ENCODE peak calls at places on chromosomes 3 and 15, in seven cellular contexts. One of them, this sample, is unnamed.
A peak's percentile ranks its signal among the peaks of the same experiment; 100 is the strongest.

GRCh38 chr3:155323063-155323666 is 29.7 kb upstream of the STRIT1 start:
- DNase-seq in stomach: no peak
- DNase-seq in adrenal gland: peak; percentile 9
- DNase-seq in suprapubic skin: no peak
- DNase-seq in psoas muscle: no peak
- DNase-seq in left lung: no peak
- DNase-seq in MM.1S: peak; percentile 87
- DNase-seq in this sample: no peak

GRCh38 chr3:177992993-177993969 is 543.0 kb upstream of the KCNMB2 start:
- DNase-seq in stomach: no peak
- DNase-seq in adrenal gland: no peak
- DNase-seq in suprapubic skin: no peak
- DNase-seq in psoas muscle: no peak
- DNase-seq in left lung: no peak
- DNase-seq in MM.1S: no peak
- DNase-seq in this sample: no peak

GRCh38 chr3:32194653-32195052 is 43.8 kb upstream of the CMTM8 start:
- DNase-seq in stomach: no peak
- DNase-seq in adrenal gland: no peak
- DNase-seq in suprapubic skin: no peak
- DNase-seq in psoas muscle: no peak
- DNase-seq in left lung: no peak
- DNase-seq in MM.1S: no peak
- DNase-seq in this sample: no peak

GRCh38 chr15:77889009-77889806 is 188.3 kb downstream of the TBC1D2B start:
- DNase-seq in stomach: no peak
- DNase-seq in adrenal gland: no peak
- DNase-seq in suprapubic skin: no peak
- DNase-seq in psoas muscle: peak; percentile 5
- DNase-seq in left lung: peak; percentile 52
- DNase-seq in MM.1S: no peak
- DNase-seq in this sample: no peak

GRCh38 chr3:152905631-152906030 is 70.7 kb downstream of the P2RY1 start:
- DNase-seq in stomach: no peak
- DNase-seq in adrenal gland: no peak
- DNase-seq in suprapubic skin: no peak
- DNase-seq in psoas muscle: no peak
- DNase-seq in left lung: no peak
- DNase-seq in MM.1S: no peak
- DNase-seq in this sample: no peak

GRCh38 chr3:181458857-181459256 is 252.9 kb upstream of the SOX2 start:
- DNase-seq in stomach: no peak
- DNase-seq in adrenal gland: no peak
- DNase-seq in suprapubic skin: no peak
- DNase-seq in psoas muscle: no peak
- DNase-seq in left lung: no peak
- DNase-seq in MM.1S: no peak
- DNase-seq in this sample: no peak

GRCh38 chr3:15754047-15754446 is 43.7 kb downstream of the ANKRD28 start:
- DNase-seq in stomach: no peak
- DNase-seq in adrenal gland: no peak
- DNase-seq in suprapubic skin: no peak
- DNase-seq in psoas muscle: no peak
- DNase-seq in left lung: no peak
- DNase-seq in MM.1S: no peak
- DNase-seq in this sample: no peak

GRCh38 chr15:43525131-43525530 is 7.7 kb downstream of the MAP1A start:
- DNase-seq in stomach: no peak
- DNase-seq in adrenal gland: no peak
- DNase-seq in suprapubic skin: no peak
- DNase-seq in psoas muscle: no peak
- DNase-seq in left lung: no peak
- DNase-seq in MM.1S: no peak
- DNase-seq in this sample: no peak

GRCh38 chr15:52652984-52653383 is 26.2 kb downstream of the ATOSA start:
- DNase-seq in stomach: no peak
- DNase-seq in adrenal gland: no peak
- DNase-seq in suprapubic skin: no peak
- DNase-seq in psoas muscle: no peak
- DNase-seq in left lung: no peak
- DNase-seq in MM.1S: no peak
- DNase-seq in this sample: no peak

GRCh38 chr3:81452406-81452805 is 309.0 kb downstream of the GBE1 start:
- DNase-seq in stomach: no peak
- DNase-seq in adrenal gland: no peak
- DNase-seq in suprapubic skin: no peak
- DNase-seq in psoas muscle: no peak
- DNase-seq in left lung: no peak
- DNase-seq in MM.1S: no peak
- DNase-seq in this sample: no peak

GRCh38 chr15:63110428-63111026 is 11.1 kb upstream of the LACTB start:
- DNase-seq in stomach: no peak
- DNase-seq in adrenal gland: no peak
- DNase-seq in suprapubic skin: no peak
- DNase-seq in psoas muscle: no peak
- DNase-seq in left lung: no peak
- DNase-seq in MM.1S: no peak
- DNase-seq in this sample: no peak

GRCh38 chr3:32480596-32480995 is 22.1 kb downstream of the CMTM6 start:
- DNase-seq in stomach: no peak
- DNase-seq in adrenal gland: no peak
- DNase-seq in suprapubic skin: no peak
- DNase-seq in psoas muscle: no peak
- DNase-seq in left lung: no peak
- DNase-seq in MM.1S: no peak
- DNase-seq in this sample: no peak

GRCh38 chr15:48177875-48178611 is at the start of gene MYEF2:
- DNase-seq in stomach: peak; percentile 71
- DNase-seq in adrenal gland: peak; percentile 85
- DNase-seq in suprapubic skin: peak; percentile 65
- DNase-seq in psoas muscle: peak; percentile 55
- DNase-seq in left lung: peak; percentile 85
- DNase-seq in MM.1S: peak; percentile 72
- DNase-seq in this sample: peak; percentile 80

GRCh38 chr3:14560110-14560509 is 20.0 kb upstream of the GRIP2 start:
- DNase-seq in stomach: no peak
- DNase-seq in adrenal gland: no peak
- DNase-seq in suprapubic skin: no peak
- DNase-seq in psoas muscle: no peak
- DNase-seq in left lung: no peak
- DNase-seq in MM.1S: no peak
- DNase-seq in this sample: no peak

GRCh38 chr3:9037113-9037715 is 73.9 kb upstream of the RAD18 start:
- DNase-seq in stomach: no peak
- DNase-seq in adrenal gland: peak; percentile 19
- DNase-seq in suprapubic skin: no peak
- DNase-seq in psoas muscle: no peak
- DNase-seq in left lung: no peak
- DNase-seq in MM.1S: no peak
- DNase-seq in this sample: no peak

GRCh38 chr3:133532951-133533350 is 40.5 kb upstream of the CDV3 start:
- DNase-seq in stomach: no peak
- DNase-seq in adrenal gland: no peak
- DNase-seq in suprapubic skin: no peak
- DNase-seq in psoas muscle: no peak
- DNase-seq in left lung: no peak
- DNase-seq in MM.1S: no peak
- DNase-seq in this sample: no peak

GRCh38 chr3:114218578-114219185 is 18.7 kb downstream of the ZNF80 start:
- DNase-seq in stomach: no peak
- DNase-seq in adrenal gland: no peak
- DNase-seq in suprapubic skin: no peak
- DNase-seq in psoas muscle: no peak
- DNase-seq in left lung: no peak
- DNase-seq in MM.1S: no peak
- DNase-seq in this sample: no peak

GRCh38 chr3:139319428-139320402 is 24.1 kb upstream of the MRPS22 start:
- DNase-seq in stomach: no peak
- DNase-seq in adrenal gland: no peak
- DNase-seq in suprapubic skin: peak; percentile 44
- DNase-seq in psoas muscle: no peak
- DNase-seq in left lung: no peak
- DNase-seq in MM.1S: no peak
- DNase-seq in this sample: no peak

GRCh38 chr3:44359146-44359751 is 20.7 kb downstream of the TCAIM start:
- DNase-seq in stomach: no peak
- DNase-seq in adrenal gland: no peak
- DNase-seq in suprapubic skin: no peak
- DNase-seq in psoas muscle: no peak
- DNase-seq in left lung: no peak
- DNase-seq in MM.1S: no peak
- DNase-seq in this sample: no peak

GRCh38 chr15:95684693-95685115 is 645.8 kb upstream of the NR2F2 start:
- DNase-seq in stomach: no peak
- DNase-seq in adrenal gland: peak; percentile 14
- DNase-seq in suprapubic skin: no peak
- DNase-seq in psoas muscle: no peak
- DNase-seq in left lung: no peak
- DNase-seq in MM.1S: no peak
- DNase-seq in this sample: no peak

GRCh38 chr15:52148409-52148808 is 35.8 kb upstream of the BCL2L10 start:
- DNase-seq in stomach: no peak
- DNase-seq in adrenal gland: no peak
- DNase-seq in suprapubic skin: no peak
- DNase-seq in psoas muscle: no peak
- DNase-seq in left lung: no peak
- DNase-seq in MM.1S: no peak
- DNase-seq in this sample: no peak

GRCh38 chr3:28171962-28172361 is 69.5 kb upstream of the CMC1 start:
- DNase-seq in stomach: no peak
- DNase-seq in adrenal gland: no peak
- DNase-seq in suprapubic skin: no peak
- DNase-seq in psoas muscle: no peak
- DNase-seq in left lung: no peak
- DNase-seq in MM.1S: peak; percentile 75
- DNase-seq in this sample: no peak

GRCh38 chr3:107765524-107765923 is 242.8 kb downstream of the BBX start:
- DNase-seq in stomach: no peak
- DNase-seq in adrenal gland: no peak
- DNase-seq in suprapubic skin: no peak
- DNase-seq in psoas muscle: no peak
- DNase-seq in left lung: peak; percentile 37
- DNase-seq in MM.1S: no peak
- DNase-seq in this sample: no peak

GRCh38 chr3:181358060-181358459 is 353.7 kb upstream of the SOX2 start:
- DNase-seq in stomach: no peak
- DNase-seq in adrenal gland: no peak
- DNase-seq in suprapubic skin: no peak
- DNase-seq in psoas muscle: no peak
- DNase-seq in left lung: no peak
- DNase-seq in MM.1S: no peak
- DNase-seq in this sample: no peak

DNA sequence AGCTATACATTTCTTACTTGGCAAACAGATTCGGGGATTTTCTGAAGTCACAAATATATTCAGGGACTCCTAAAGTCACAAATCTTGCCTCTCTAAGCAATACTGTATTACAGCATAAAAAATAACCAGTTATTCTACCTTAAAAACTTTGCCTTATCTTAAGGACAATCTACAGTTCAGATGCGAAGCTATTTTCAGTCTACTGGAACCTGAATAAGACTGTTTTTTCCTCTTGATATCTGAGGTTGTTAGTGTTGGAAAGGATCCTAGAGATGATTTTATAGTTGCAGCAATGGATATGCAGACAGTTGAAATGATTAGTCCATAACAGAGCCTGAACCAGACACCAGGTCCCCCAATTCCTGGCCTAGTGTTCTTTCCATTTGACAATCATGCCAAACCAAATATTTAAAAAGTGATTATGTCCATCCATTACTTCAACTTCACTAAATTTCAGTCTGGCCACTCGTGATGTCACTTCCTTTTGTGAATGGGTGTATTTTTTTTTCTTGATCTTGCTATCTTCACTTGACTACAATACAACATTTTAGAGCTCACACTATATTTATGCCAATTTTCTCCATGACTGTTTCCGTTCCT is 1.8 kb downstream of the HDGFL3 start:
- DNase-seq in stomach: no peak
- DNase-seq in adrenal gland: peak; percentile 18
- DNase-seq in suprapubic skin: no peak
- DNase-seq in psoas muscle: no peak
- DNase-seq in left lung: no peak
- DNase-seq in MM.1S: no peak
- DNase-seq in this sample: no peak
- H3K27ac ChIP-seq in stomach: peak overlapping the region; percentile 85
- H3K27ac ChIP-seq in adrenal gland: peak overlapping the region; percentile 69
- H3K27ac ChIP-seq in suprapubic skin: no peak overlapping the region
- H3K27ac ChIP-seq in psoas muscle: no peak overlapping the region
- H3K27ac ChIP-seq in left lung: no peak overlapping the region
- H3K27ac ChIP-seq in MM.1S: no peak overlapping the region
- H3K27ac ChIP-seq in this sample: peak overlapping the region; percentile 80

GRCh38 chr15:38666865-38667264 is 102.3 kb upstream of the RASGRP1 start:
- DNase-seq in stomach: no peak
- DNase-seq in adrenal gland: no peak
- DNase-seq in suprapubic skin: no peak
- DNase-seq in psoas muscle: no peak
- DNase-seq in left lung: no peak
- DNase-seq in MM.1S: no peak
- DNase-seq in this sample: no peak
- H3K27me3 ChIP-seq in stomach: peaks cover 10% of the 10 kb centered on the region
- H3K27me3 ChIP-seq in adrenal gland: no peaks in the 10 kb centered on the region
- H3K27me3 ChIP-seq in suprapubic skin: no peaks in the 10 kb centered on the region
- H3K27me3 ChIP-seq in psoas muscle: no peaks in the 10 kb centered on the region
- H3K27me3 ChIP-seq in left lung: no peaks in the 10 kb centered on the region
- H3K27me3 ChIP-seq in MM.1S: no peaks in the 10 kb centered on the region
- H3K27me3 ChIP-seq in this sample: no peaks in the 10 kb centered on the region

GRCh38 chr3:149585401-149585726 is 72.5 kb downstream of the WWTR1 start:
- DNase-seq in stomach: no peak
- DNase-seq in adrenal gland: no peak
- DNase-seq in suprapubic skin: no peak
- DNase-seq in psoas muscle: no peak
- DNase-seq in left lung: no peak
- DNase-seq in MM.1S: peak; percentile 96
- DNase-seq in this sample: no peak
- H3K27ac ChIP-seq in stomach: no peak overlapping the region
- H3K27ac ChIP-seq in adrenal gland: no peak overlapping the region
- H3K27ac ChIP-seq in suprapubic skin: no peak overlapping the region
- H3K27ac ChIP-seq in psoas muscle: no peak overlapping the region
- H3K27ac ChIP-seq in left lung: no peak overlapping the region
- H3K27ac ChIP-seq in MM.1S: peak overlapping the region; percentile 33
- H3K27ac ChIP-seq in this sample: no peak overlapping the region

DNA sequence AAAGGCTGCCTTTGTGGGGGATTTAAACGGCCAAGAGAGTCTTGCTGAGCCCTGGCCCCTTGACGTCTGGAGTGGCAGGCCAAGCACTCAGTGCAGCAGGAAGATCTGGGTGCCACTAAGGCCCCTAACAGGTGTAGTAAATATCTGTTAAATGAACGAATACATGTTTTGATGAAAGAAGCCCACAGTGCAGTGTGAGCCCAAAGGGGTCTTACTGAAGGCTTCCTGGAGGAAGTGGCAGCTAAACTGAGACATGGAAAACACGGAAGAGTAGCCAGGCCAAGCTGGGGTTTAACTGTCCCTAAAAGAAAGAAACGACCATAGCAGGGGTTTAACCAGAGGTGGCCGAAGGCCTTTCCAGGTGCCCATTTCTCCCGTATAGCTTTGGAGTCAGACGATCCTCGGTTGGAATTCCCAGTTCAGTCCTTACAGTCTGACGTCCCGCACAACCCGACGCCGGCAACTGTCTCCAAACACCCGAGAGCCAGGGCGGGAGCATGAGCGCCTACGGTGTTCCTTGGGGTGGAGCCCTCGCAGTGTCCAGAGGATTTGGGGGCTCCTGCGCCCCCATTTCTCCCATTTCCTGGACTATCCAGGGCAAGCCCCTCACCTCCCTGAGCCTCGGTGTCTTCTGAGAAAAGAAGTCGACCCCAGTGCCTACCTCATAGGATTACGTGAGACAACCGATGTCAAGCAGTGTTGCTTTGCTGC is 910 bp upstream of the ABHD6 start:
- DNase-seq in stomach: no peak
- DNase-seq in adrenal gland: no peak
- DNase-seq in suprapubic skin: peak; percentile 70
- DNase-seq in psoas muscle: peak; percentile 14
- DNase-seq in left lung: peak; percentile 78
- DNase-seq in MM.1S: no peak
- DNase-seq in this sample: peak; percentile 49
- H3K27me3 ChIP-seq in stomach: no peaks in the 10 kb centered on the region
- H3K27me3 ChIP-seq in adrenal gland: no peaks in the 10 kb centered on the region
- H3K27me3 ChIP-seq in suprapubic skin: no peaks in the 10 kb centered on the region
- H3K27me3 ChIP-seq in psoas muscle: no peaks in the 10 kb centered on the region
- H3K27me3 ChIP-seq in left lung: no peaks in the 10 kb centered on the region
- H3K27me3 ChIP-seq in MM.1S: no peaks in the 10 kb centered on the region
- H3K27me3 ChIP-seq in this sample: no peaks in the 10 kb centered on the region